ENCODE peak calls at places on chromosomes 12 and 14, in six cellular contexts. E, U, A, X, S and R are unnamed samples.

GRCh38 chr14:74133833-74134481 is 49.2 kb downstream of the LIN52 start:
- DNase-seq in E (peak), U (no peak), A (no peak), X (no peak), S (no peak), R (no peak)

GRCh38 chr14:89000007-89000942 is 175.8 kb downstream of the TTC8 start:
- DNase-seq in E (no peak), U (peak), A (no peak), X (no peak), S (peak), R (no peak)

GRCh38 chr14:78164226-78164853 is 5.8 kb upstream of the NRXN3 start:
- DNase-seq in E (peak), U (peak), A (no peak), X (peak), S (no peak), R (no peak)

GRCh38 chr14:96497087-96497486 is 5.1 kb upstream of the PAPOLA start:
- DNase-seq in E (no peak), U (no peak), A (no peak), X (no peak), S (no peak), R (no peak)

GRCh38 chr12:52054838-52055741 is 3.8 kb downstream of the NR4A1 start:
- DNase-seq in E (no peak), U (no peak), A (no peak), X (no peak), S (no peak), R (no peak)

GRCh38 chr12:14827043-14827442 is 13.1 kb upstream of the SMCO3 start:
- DNase-seq in E (no peak), U (no peak), A (no peak), X (no peak), S (no peak), R (no peak)

GRCh38 chr14:79706382-79706781 is 504.9 kb downstream of the DIO2 start:
- DNase-seq in E (peak), U (no peak), A (no peak), X (no peak), S (no peak), R (no peak)

GRCh38 chr12:26119391-26119981 is 5.4 kb downstream of the BHLHE41 start:
- DNase-seq in E (peak), U (peak), A (no peak), X (peak), S (no peak), R (no peak)

GRCh38 chr12:131452444-131452860 is 258.4 kb upstream of the SFSWAP start:
- DNase-seq in E (peak), U (no peak), A (no peak), X (no peak), S (no peak), R (no peak)

GRCh38 chr12:101935769-101936741 is 58.7 kb downstream of the DRAM1 start:
- DNase-seq in E (peak), U (peak), A (peak), X (no peak), S (peak), R (peak)

GRCh38 chr12:53564276-53564675 is 57.0 kb upstream of the NPFF start:
- DNase-seq in E (no peak), U (no peak), A (no peak), X (no peak), S (no peak), R (no peak)

GRCh38 chr14:74380845-74381244 is 32.6 kb downstream of the VRTN start:
- DNase-seq in E (no peak), U (no peak), A (peak), X (no peak), S (no peak), R (no peak)

GRCh38 chr12:50690923-50691322 is 73.0 kb upstream of the ATF1 start:
- DNase-seq in E (no peak), U (peak), A (no peak), X (no peak), S (no peak), R (no peak)

GRCh38 chr12:120231316-120232011 is 30.6 kb upstream of the RPLP0 start:
- DNase-seq in E (no peak), U (peak), A (no peak), X (no peak), S (no peak), R (no peak)

GRCh38 chr12:108649126-108649525 is 15.4 kb upstream of the SELPLG start:
- DNase-seq in E (no peak), U (no peak), A (no peak), X (no peak), S (no peak), R (no peak)

GRCh38 chr12:76042147-76042546 is 10.6 kb upstream of the PHLDA1 start:
- DNase-seq in E (no peak), U (no peak), A (no peak), X (no peak), S (no peak), R (no peak)

GRCh38 chr14:89986475-89986874 is 30.7 kb downstream of the TDP1 start:
- DNase-seq in E (no peak), U (no peak), A (no peak), X (no peak), S (no peak), R (no peak)

GRCh38 chr12:124396544-124397398 is 101.9 kb downstream of the RFLNA start:
- DNase-seq in E (no peak), U (peak), A (peak), X (peak), S (no peak), R (no peak)

GRCh38 chr14:68527329-68527851 is 265.5 kb downstream of the ZFP36L1 start:
- DNase-seq in E (no peak), U (peak), A (peak), X (no peak), S (no peak), R (no peak)

GRCh38 chr12:130073721-130074120 is 88.5 kb upstream of the FZD10 start:
- DNase-seq in E (no peak), U (no peak), A (no peak), X (no peak), S (no peak), R (no peak)

GRCh38 chr12:93080452-93080851 is 151.4 kb upstream of the EEA1 start:
- DNase-seq in E (no peak), U (no peak), A (no peak), X (no peak), S (no peak), R (no peak)

GRCh38 chr12:58364389-58365086 is 423.2 kb downstream of the ATP23 start:
- DNase-seq in E (no peak), U (no peak), A (no peak), X (no peak), S (no peak), R (no peak)

DNA sequence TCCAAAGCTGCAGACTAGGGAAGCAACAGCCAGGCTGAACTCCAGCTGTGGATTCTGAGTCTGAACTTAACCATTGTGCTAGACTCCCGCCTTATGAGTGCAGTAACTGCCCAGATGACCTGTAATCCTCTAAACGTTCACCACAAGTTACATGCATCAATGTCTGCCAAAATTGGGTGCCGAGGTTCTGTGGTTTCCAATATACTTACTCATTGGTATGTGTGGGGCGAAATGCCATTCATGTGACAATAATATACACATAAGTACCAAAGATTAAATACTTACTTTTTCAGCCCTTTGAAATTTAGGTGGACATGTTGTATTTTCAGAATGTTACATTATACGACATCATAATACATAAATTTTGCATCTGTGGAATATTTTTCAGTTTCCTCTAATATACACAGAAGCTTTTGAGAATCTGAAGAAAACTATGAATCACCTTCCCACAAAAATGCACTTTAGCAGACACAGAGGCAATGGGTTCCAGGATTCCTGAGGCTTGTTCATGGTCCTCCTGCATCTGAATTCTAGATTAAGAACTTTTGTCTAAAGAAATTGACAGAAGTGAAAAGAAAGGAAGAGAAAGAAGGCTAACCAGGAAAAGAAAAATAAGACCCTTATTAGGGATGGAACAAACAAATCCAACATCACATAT is 31.7 kb downstream of the GRIP1 start:
- DNase-seq in E (no peak), U (no peak), A (no peak), X (no peak), S (no peak), R (no peak)
- H3K27ac ChIP-seq in E (no peak), U (no peak), A (no peak), X (peak), S (no peak), R (no peak)

GRCh38 chr14:95317817-95318343 is 1.8 kb downstream of the CLMN start:
- DNase-seq in E (no peak), U (no peak), A (no peak), X (no peak), S (no peak), R (no peak)
- H3K27ac ChIP-seq in E (no peak), U (peak), A (peak), X (no peak), S (no peak), R (no peak)

GRCh38 chr12:56521209-56521589 is 421 bp upstream of the RBMS2 start:
- DNase-seq in E (no peak), U (no peak), A (no peak), X (no peak), S (no peak), R (no peak)
- H3K27ac ChIP-seq in E (peak), U (peak), A (peak), X (peak), S (peak), R (no peak)

GRCh38 chr14:105014032-105014431 is 6.9 kb downstream of the CDCA4 start:
- DNase-seq in E (no peak), U (no peak), A (peak), X (no peak), S (no peak), R (no peak)
- H3K27ac ChIP-seq in E (peak), U (no peak), A (no peak), X (peak), S (no peak), R (no peak)

GRCh38 chr12:111368291-111368683 is 608 bp downstream of the PHETA1 start:
- DNase-seq in E (peak), U (peak), A (peak), X (no peak), S (no peak), R (no peak)
- H3K27ac ChIP-seq in E (no peak), U (peak), A (peak), X (no peak), S (peak), R (no peak)

DNA sequence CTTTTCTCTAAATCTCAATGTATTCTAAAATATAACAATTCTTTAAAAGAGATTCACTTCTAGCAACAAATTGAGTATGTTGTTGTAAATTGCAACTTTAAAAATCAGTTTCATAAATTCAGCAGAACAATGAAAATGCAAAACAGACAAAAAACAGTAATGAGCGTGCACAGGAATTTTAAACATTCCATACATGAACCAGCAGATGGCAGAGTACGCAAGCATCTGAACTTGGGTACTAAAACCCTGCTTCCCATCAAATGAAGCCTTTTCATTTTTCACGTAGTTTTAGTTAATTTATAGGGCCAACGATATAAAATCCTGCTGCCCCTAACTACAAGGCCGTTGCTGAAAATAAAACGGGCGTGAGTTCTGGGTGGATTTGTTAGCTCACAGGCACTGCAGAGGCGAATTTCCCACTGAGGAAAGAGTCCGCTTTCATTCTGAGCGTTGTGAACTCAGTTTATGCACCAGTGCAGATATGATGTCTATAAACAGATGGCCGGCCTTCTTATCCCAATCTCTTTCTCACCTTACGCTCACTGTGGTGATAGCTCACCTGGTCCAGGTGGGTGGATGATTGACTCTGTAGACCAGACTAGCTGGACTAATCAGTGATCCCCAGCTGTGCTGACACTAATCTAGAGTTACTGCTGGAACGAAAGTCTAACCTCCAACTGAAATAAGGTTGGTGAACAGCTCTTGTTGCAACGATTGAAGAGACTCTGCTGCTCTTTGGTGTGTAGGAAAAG is 89.1 kb downstream of the PDZRN4 start:
- DNase-seq in E (peak), U (no peak), A (no peak), X (peak), S (no peak), R (no peak)
- H3K27ac ChIP-seq in E (no peak), U (no peak), A (no peak), X (no peak), S (no peak), R (no peak)

GRCh38 chr12:48982397-48983080 is 4.4 kb downstream of the WNT1 start:
- DNase-seq in E (no peak), U (no peak), A (no peak), X (no peak), S (no peak), R (no peak)

GRCh38 chr12:48980389-48980952 is 2.3 kb downstream of the WNT1 start:
- DNase-seq in E (no peak), U (no peak), A (no peak), X (peak), S (peak), R (no peak)

GRCh38 chr12:48980953-48981756 is 3.0 kb downstream of the WNT1 start:
- DNase-seq in E (no peak), U (peak), A (no peak), X (peak), S (peak), R (no peak)

GRCh38 chr12:48979602-48980388 is 1.7 kb downstream of the WNT1 start:
- DNase-seq in E (no peak), U (peak), A (no peak), X (no peak), S (peak), R (no peak)

GRCh38 chr12:48981757-48982157 is 3.6 kb downstream of the WNT1 start:
- DNase-seq in E (no peak), U (no peak), A (no peak), X (no peak), S (peak), R (no peak)
- H3K27ac ChIP-seq in E (no peak), U (no peak), A (no peak), X (no peak), S (no peak), R (no peak)

GRCh38 chr14:76256545-76256944 is 104.8 kb downstream of the GPATCH2L start:
- DNase-seq in E (no peak), U (no peak), A (no peak), X (no peak), S (no peak), R (no peak)

GRCh38 chr14:76260749-76261148 is 109.0 kb downstream of the GPATCH2L start:
- DNase-seq in E (no peak), U (no peak), A (no peak), X (no peak), S (no peak), R (no peak)

GRCh38 chr14:76259029-76259735 is 107.5 kb downstream of the GPATCH2L start:
- DNase-seq in E (no peak), U (no peak), A (no peak), X (no peak), S (no peak), R (no peak)

GRCh38 chr14:76257842-76258397 is 106.2 kb downstream of the GPATCH2L start:
- DNase-seq in E (no peak), U (no peak), A (no peak), X (no peak), S (no peak), R (no peak)

DNA sequence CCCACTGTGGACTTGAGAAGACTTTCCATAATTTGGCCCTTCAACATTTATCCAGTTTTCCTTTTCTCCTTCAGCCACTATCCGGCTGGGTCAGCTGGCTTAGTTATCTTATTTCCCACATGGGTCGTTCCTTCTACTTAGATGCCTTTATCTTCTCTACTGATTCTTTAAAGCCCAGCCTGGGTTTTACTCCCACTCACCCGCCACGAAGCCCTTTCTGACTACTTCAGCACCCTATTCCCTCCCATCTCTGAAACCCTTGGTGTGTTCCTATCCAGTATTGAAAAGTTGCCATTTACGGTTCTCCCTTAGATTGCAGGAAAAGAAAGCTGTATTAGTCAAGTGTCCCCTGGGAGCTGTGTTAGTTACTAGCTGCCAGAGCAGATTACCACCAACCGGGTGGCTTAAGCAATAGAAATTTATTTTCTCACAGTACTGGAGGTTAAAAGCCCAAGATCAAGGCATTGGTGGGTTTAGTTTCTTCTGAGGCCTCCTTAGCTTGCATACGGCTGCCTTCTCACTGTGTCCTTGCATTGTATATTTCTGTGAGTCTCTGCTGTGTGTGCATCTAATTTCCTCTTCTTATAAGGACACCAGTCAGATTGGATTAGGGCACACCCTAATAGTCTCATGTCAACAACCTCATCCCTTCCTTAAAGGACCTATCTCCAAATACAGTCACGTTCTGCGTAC is 105.5 kb downstream of the GPATCH2L start:
- DNase-seq in E (no peak), U (no peak), A (no peak), X (no peak), S (no peak), R (no peak)
- H3K27ac ChIP-seq in E (no peak), U (no peak), A (peak), X (no peak), S (no peak), R (no peak)